ENCODE peak calls at places on chromosome 17, in six cellular contexts. One of them, this sample, is unnamed.

GRCh38 chr17:284676-285355 is 67.8 kb downstream of the RPH3AL start:
- DNase-seq in fibroblast of lung: no peak
- DNase-seq in endothelial cell: no peak
- DNase-seq in ovary: peak
- DNase-seq in upper lobe of right lung: peak
- DNase-seq in GM10248: no peak
- DNase-seq in this sample: no peak

GRCh38 chr17:66552381-66552780 is 250.0 kb downstream of the PRKCA start:
- DNase-seq in fibroblast of lung: no peak
- DNase-seq in endothelial cell: no peak
- DNase-seq in ovary: no peak
- DNase-seq in upper lobe of right lung: no peak
- DNase-seq in GM10248: no peak
- DNase-seq in this sample: no peak

GRCh38 chr17:75719732-75720131 is 1.5 kb upstream of the ITGB4 start:
- DNase-seq in fibroblast of lung: no peak
- DNase-seq in endothelial cell: no peak
- DNase-seq in ovary: no peak
- DNase-seq in upper lobe of right lung: no peak
- DNase-seq in GM10248: no peak
- DNase-seq in this sample: no peak

GRCh38 chr17:43090022-43090421 is 35.1 kb downstream of the BRCA1 start:
- DNase-seq in fibroblast of lung: no peak
- DNase-seq in endothelial cell: no peak
- DNase-seq in ovary: no peak
- DNase-seq in upper lobe of right lung: no peak
- DNase-seq in GM10248: no peak
- DNase-seq in this sample: no peak

GRCh38 chr17:82106697-82107305 is 8.8 kb upstream of the FASN start:
- DNase-seq in fibroblast of lung: no peak
- DNase-seq in endothelial cell: no peak
- DNase-seq in ovary: no peak
- DNase-seq in upper lobe of right lung: peak
- DNase-seq in GM10248: no peak
- DNase-seq in this sample: no peak

GRCh38 chr17:77483128-77483598 is 342.4 kb downstream of the SEC14L1 start:
- DNase-seq in fibroblast of lung: no peak
- DNase-seq in endothelial cell: no peak
- DNase-seq in ovary: no peak
- DNase-seq in upper lobe of right lung: no peak
- DNase-seq in GM10248: no peak
- DNase-seq in this sample: no peak

GRCh38 chr17:44785921-44786320 is 27.1 kb downstream of the ADAM11 start:
- DNase-seq in fibroblast of lung: no peak
- DNase-seq in endothelial cell: no peak
- DNase-seq in ovary: no peak
- DNase-seq in upper lobe of right lung: peak
- DNase-seq in GM10248: no peak
- DNase-seq in this sample: no peak

GRCh38 chr17:4199818-4200402 is 56.9 kb downstream of the CYB5D2 start:
- DNase-seq in fibroblast of lung: peak
- DNase-seq in endothelial cell: peak
- DNase-seq in ovary: no peak
- DNase-seq in upper lobe of right lung: no peak
- DNase-seq in GM10248: peak
- DNase-seq in this sample: no peak

GRCh38 chr17:58219789-58220183 is 731 bp upstream of the MKS1 start:
- DNase-seq in fibroblast of lung: no peak
- DNase-seq in endothelial cell: no peak
- DNase-seq in ovary: no peak
- DNase-seq in upper lobe of right lung: no peak
- DNase-seq in GM10248: no peak
- DNase-seq in this sample: no peak

GRCh38 chr17:17080781-17081180 is 38.5 kb downstream of the MPRIP start:
- DNase-seq in fibroblast of lung: no peak
- DNase-seq in endothelial cell: no peak
- DNase-seq in ovary: no peak
- DNase-seq in upper lobe of right lung: peak
- DNase-seq in GM10248: no peak
- DNase-seq in this sample: no peak

GRCh38 chr17:2335726-2336214 is 487 bp downstream of the TSR1 start:
- DNase-seq in fibroblast of lung: no peak
- DNase-seq in endothelial cell: peak
- DNase-seq in ovary: no peak
- DNase-seq in upper lobe of right lung: no peak
- DNase-seq in GM10248: no peak
- DNase-seq in this sample: no peak

GRCh38 chr17:78263063-78263735 is 31.8 kb downstream of the TMEM235 start:
- DNase-seq in fibroblast of lung: no peak
- DNase-seq in endothelial cell: no peak
- DNase-seq in ovary: no peak
- DNase-seq in upper lobe of right lung: peak
- DNase-seq in GM10248: no peak
- DNase-seq in this sample: no peak

GRCh38 chr17:66485272-66485947 is 183.0 kb downstream of the PRKCA start:
- DNase-seq in fibroblast of lung: no peak
- DNase-seq in endothelial cell: no peak
- DNase-seq in ovary: no peak
- DNase-seq in upper lobe of right lung: no peak
- DNase-seq in GM10248: no peak
- DNase-seq in this sample: no peak

GRCh38 chr17:17839792-17840707 is 3.3 kb upstream of the SREBF1 start:
- DNase-seq in fibroblast of lung: peak
- DNase-seq in endothelial cell: peak
- DNase-seq in ovary: peak
- DNase-seq in upper lobe of right lung: peak
- DNase-seq in GM10248: peak
- DNase-seq in this sample: peak

GRCh38 chr17:2027528-2028233 is 2.3 kb upstream of the DPH1 start:
- DNase-seq in fibroblast of lung: no peak
- DNase-seq in endothelial cell: no peak
- DNase-seq in ovary: no peak
- DNase-seq in upper lobe of right lung: no peak
- DNase-seq in GM10248: no peak
- DNase-seq in this sample: no peak

GRCh38 chr17:3571043-3571900 is 13.7 kb upstream of the TRPV3 start:
- DNase-seq in fibroblast of lung: no peak
- DNase-seq in endothelial cell: no peak
- DNase-seq in ovary: no peak
- DNase-seq in upper lobe of right lung: no peak
- DNase-seq in GM10248: no peak
- DNase-seq in this sample: no peak

GRCh38 chr17:39603304-39604016 is 4.3 kb downstream of the NEUROD2 start:
- DNase-seq in fibroblast of lung: no peak
- DNase-seq in endothelial cell: no peak
- DNase-seq in ovary: no peak
- DNase-seq in upper lobe of right lung: no peak
- DNase-seq in GM10248: no peak
- DNase-seq in this sample: no peak

GRCh38 chr17:57577751-57578607 is 167.1 kb downstream of the CCDC182 start:
- DNase-seq in fibroblast of lung: peak
- DNase-seq in endothelial cell: no peak
- DNase-seq in ovary: peak
- DNase-seq in upper lobe of right lung: no peak
- DNase-seq in GM10248: no peak
- DNase-seq in this sample: no peak

GRCh38 chr17:14595656-14596055 is 294.8 kb downstream of the HS3ST3B1 start:
- DNase-seq in fibroblast of lung: no peak
- DNase-seq in endothelial cell: no peak
- DNase-seq in ovary: no peak
- DNase-seq in upper lobe of right lung: no peak
- DNase-seq in GM10248: no peak
- DNase-seq in this sample: no peak

GRCh38 chr17:77328823-77329740 is 188.3 kb downstream of the SEC14L1 start:
- DNase-seq in fibroblast of lung: no peak
- DNase-seq in endothelial cell: no peak
- DNase-seq in ovary: no peak
- DNase-seq in upper lobe of right lung: peak
- DNase-seq in GM10248: no peak
- DNase-seq in this sample: no peak

GRCh38 chr17:46984892-46985291 is 5.8 kb upstream of the RPRML start:
- DNase-seq in fibroblast of lung: no peak
- DNase-seq in endothelial cell: no peak
- DNase-seq in ovary: no peak
- DNase-seq in upper lobe of right lung: no peak
- DNase-seq in GM10248: no peak
- DNase-seq in this sample: no peak

GRCh38 chr17:49964539-49965521 is 4.2 kb upstream of the DLX4 start:
- DNase-seq in fibroblast of lung: peak
- DNase-seq in endothelial cell: no peak
- DNase-seq in ovary: no peak
- DNase-seq in upper lobe of right lung: no peak
- DNase-seq in GM10248: no peak
- DNase-seq in this sample: peak

GRCh38 chr17:50175035-50175788 is 9.4 kb downstream of the SGCA start:
- DNase-seq in fibroblast of lung: no peak
- DNase-seq in endothelial cell: no peak
- DNase-seq in ovary: no peak
- DNase-seq in upper lobe of right lung: no peak
- DNase-seq in GM10248: no peak
- DNase-seq in this sample: no peak

GRCh38 chr17:79811888-79812205 is 15.0 kb upstream of the CBX8 start:
- DNase-seq in fibroblast of lung: no peak
- DNase-seq in endothelial cell: no peak
- DNase-seq in ovary: no peak
- DNase-seq in upper lobe of right lung: no peak
- DNase-seq in GM10248: no peak
- DNase-seq in this sample: no peak

GRCh38 chr17:41965694-41966375 is 760 bp upstream of the CNP start:
- DNase-seq in fibroblast of lung: peak
- DNase-seq in endothelial cell: peak
- DNase-seq in ovary: peak
- DNase-seq in upper lobe of right lung: peak
- DNase-seq in GM10248: peak
- DNase-seq in this sample: peak

GRCh38 chr17:41962111-41962510 is 4.5 kb upstream of the CNP start:
- DNase-seq in fibroblast of lung: no peak
- DNase-seq in endothelial cell: no peak
- DNase-seq in ovary: no peak
- DNase-seq in upper lobe of right lung: no peak
- DNase-seq in GM10248: no peak
- DNase-seq in this sample: no peak

GRCh38 chr17:41959336-41960095 is 7.1 kb upstream of the CNP start:
- DNase-seq in fibroblast of lung: peak
- DNase-seq in endothelial cell: peak
- DNase-seq in ovary: no peak
- DNase-seq in upper lobe of right lung: no peak
- DNase-seq in GM10248: no peak
- DNase-seq in this sample: no peak

GRCh38 chr17:41966453-41967140 is at the start of gene CNP:
- DNase-seq in fibroblast of lung: peak
- DNase-seq in endothelial cell: peak
- DNase-seq in ovary: peak
- DNase-seq in upper lobe of right lung: peak
- DNase-seq in GM10248: peak
- DNase-seq in this sample: peak

GRCh38 chr17:41962768-41963434 is 3.7 kb upstream of the CNP start:
- DNase-seq in fibroblast of lung: peak
- DNase-seq in endothelial cell: peak
- DNase-seq in ovary: peak
- DNase-seq in upper lobe of right lung: peak
- DNase-seq in GM10248: peak
- DNase-seq in this sample: peak
- TF ChIP-seq CTCF in fibroblast of lung: peak
- TF ChIP-seq CTCF in endothelial cell: peak
- TF ChIP-seq CTCF in ovary: peak
- TF ChIP-seq CTCF in upper lobe of right lung: peak
- TF ChIP-seq CTCF in GM10248: peak
- TF ChIP-seq CTCF in this sample: peak

GRCh38 chr17:36486204-36487194 is at the start of gene ZNHIT3:
- DNase-seq in fibroblast of lung: peak
- DNase-seq in endothelial cell: peak
- DNase-seq in ovary: peak
- DNase-seq in upper lobe of right lung: peak
- DNase-seq in GM10248: peak
- DNase-seq in this sample: peak
- TF ChIP-seq CTCF in fibroblast of lung: no peak
- TF ChIP-seq CTCF in endothelial cell: no peak
- TF ChIP-seq CTCF in ovary: no peak
- TF ChIP-seq CTCF in upper lobe of right lung: no peak
- TF ChIP-seq CTCF in GM10248: no peak
- TF ChIP-seq CTCF in this sample: no peak

GRCh38 chr17:13576661-13577526 is 24.8 kb downstream of the HS3ST3A1 start:
- DNase-seq in fibroblast of lung: peak
- DNase-seq in endothelial cell: no peak
- DNase-seq in ovary: no peak
- DNase-seq in upper lobe of right lung: no peak
- DNase-seq in GM10248: no peak
- DNase-seq in this sample: no peak
- TF ChIP-seq CTCF in fibroblast of lung: no peak
- TF ChIP-seq CTCF in endothelial cell: no peak
- TF ChIP-seq CTCF in ovary: no peak
- TF ChIP-seq CTCF in upper lobe of right lung: no peak
- TF ChIP-seq CTCF in GM10248: no peak
- TF ChIP-seq CTCF in this sample: no peak

DNA sequence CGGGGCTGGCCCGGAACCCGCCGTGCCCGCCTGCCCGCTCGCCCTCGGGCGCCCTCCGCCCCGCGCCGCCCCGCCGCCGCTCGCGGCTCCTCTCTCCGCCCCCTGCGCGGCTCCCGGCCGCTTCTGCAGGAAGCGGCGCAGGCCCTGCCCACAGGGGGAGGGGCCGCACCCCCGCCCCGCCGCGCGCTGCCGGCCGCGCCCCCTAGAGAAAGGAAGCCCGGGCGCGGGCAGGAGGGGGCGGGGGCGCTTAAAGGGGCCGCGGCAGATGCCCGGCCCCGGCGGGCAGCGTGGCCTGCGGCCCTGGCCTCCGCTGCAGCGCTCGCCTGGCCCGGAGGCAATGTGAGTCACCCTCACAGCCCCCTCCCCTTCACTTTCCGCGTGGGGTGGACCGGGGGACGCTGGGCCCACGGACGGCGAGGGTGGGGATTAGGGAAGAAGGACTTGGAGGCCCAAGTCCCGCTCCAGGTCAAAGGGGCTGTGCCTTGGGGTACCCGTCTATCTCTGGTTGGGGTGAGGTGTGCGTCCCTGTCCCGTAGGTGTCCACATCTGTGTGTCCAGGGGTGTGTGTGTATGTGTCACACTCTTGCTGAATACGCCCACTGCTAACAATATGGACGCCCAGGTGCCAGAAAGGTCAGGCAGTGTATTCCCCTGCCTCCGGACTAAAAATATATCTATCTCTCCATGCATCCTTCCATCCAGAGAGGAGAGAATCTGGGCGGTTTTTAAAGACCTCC is at the start of gene GIT1:
- DNase-seq in fibroblast of lung: peak
- DNase-seq in endothelial cell: peak
- DNase-seq in ovary: peak
- DNase-seq in upper lobe of right lung: peak
- DNase-seq in GM10248: peak
- DNase-seq in this sample: peak
- TF ChIP-seq CTCF in fibroblast of lung: no peak
- TF ChIP-seq CTCF in endothelial cell: no peak
- TF ChIP-seq CTCF in ovary: no peak
- TF ChIP-seq CTCF in upper lobe of right lung: no peak
- TF ChIP-seq CTCF in GM10248: no peak
- TF ChIP-seq CTCF in this sample: no peak